ENCODE peak calls at places on chromosome 21, in nine cellular contexts. One of them, this sample, is unnamed.

GRCh38 chr21:38831526-38832467 is 26.1 kb downstream of the ETS2 start:
- DNase-seq in activated CD4-positive, alpha-beta T cell treated with anti-CD3 and anti-CD28 coated beads, Interleukin-2, amount 10 ng/mL, durations not matched to agents 7 days and 5 days: peak
- DNase-seq in lower lobe of right lung: peak
- DNase-seq in cardiac fibroblast: peak
- DNase-seq in NCI-H2081: no peak
- DNase-seq in WTC11: no peak
- DNase-seq in pancreas: no peak
- DNase-seq in tibial artery: peak
- DNase-seq in small intestine: peak
- DNase-seq in this sample: peak

GRCh38 chr21:20443558-20444155 is 554.6 kb upstream of the NCAM2 start:
- DNase-seq in cardiac fibroblast: no peak
- DNase-seq in small intestine: no peak
- DNase-seq in WTC11: no peak
- DNase-seq in pancreas: no peak
- DNase-seq in lower lobe of right lung: no peak
- DNase-seq in NCI-H2081: peak
- DNase-seq in activated CD4-positive, alpha-beta T cell treated with anti-CD3 and anti-CD28 coated beads, Interleukin-2, amount 10 ng/mL, durations not matched to agents 7 days and 5 days: no peak
- DNase-seq in tibial artery: no peak
- DNase-seq in this sample: no peak

GRCh38 chr21:35045539-35046222 is 3.4 kb downstream of the RUNX1 start:
- DNase-seq in NCI-H2081: no peak
- DNase-seq in small intestine: peak
- DNase-seq in WTC11: no peak
- DNase-seq in cardiac fibroblast: no peak
- DNase-seq in lower lobe of right lung: no peak
- DNase-seq in pancreas: no peak
- DNase-seq in activated CD4-positive, alpha-beta T cell treated with anti-CD3 and anti-CD28 coated beads, Interleukin-2, amount 10 ng/mL, durations not matched to agents 7 days and 5 days: peak
- DNase-seq in tibial artery: no peak
- DNase-seq in this sample: no peak

GRCh38 chr21:41521489-41522027 is 13.6 kb upstream of the TMPRSS2 start:
- DNase-seq in small intestine: no peak
- DNase-seq in cardiac fibroblast: no peak
- DNase-seq in lower lobe of right lung: no peak
- DNase-seq in WTC11: no peak
- DNase-seq in pancreas: no peak
- DNase-seq in activated CD4-positive, alpha-beta T cell treated with anti-CD3 and anti-CD28 coated beads, Interleukin-2, amount 10 ng/mL, durations not matched to agents 7 days and 5 days: no peak
- DNase-seq in NCI-H2081: no peak
- DNase-seq in tibial artery: no peak
- DNase-seq in this sample: peak

GRCh38 chr21:37780991-37781983 is 135.0 kb downstream of the KCNJ6 start:
- DNase-seq in WTC11: no peak
- DNase-seq in activated CD4-positive, alpha-beta T cell treated with anti-CD3 and anti-CD28 coated beads, Interleukin-2, amount 10 ng/mL, durations not matched to agents 7 days and 5 days: no peak
- DNase-seq in NCI-H2081: no peak
- DNase-seq in tibial artery: no peak
- DNase-seq in cardiac fibroblast: no peak
- DNase-seq in pancreas: no peak
- DNase-seq in lower lobe of right lung: no peak
- DNase-seq in small intestine: no peak
- DNase-seq in this sample: no peak

GRCh38 chr21:37561506-37561905 is 194.9 kb downstream of the DYRK1A start:
- DNase-seq in WTC11: no peak
- DNase-seq in small intestine: no peak
- DNase-seq in lower lobe of right lung: no peak
- DNase-seq in pancreas: no peak
- DNase-seq in activated CD4-positive, alpha-beta T cell treated with anti-CD3 and anti-CD28 coated beads, Interleukin-2, amount 10 ng/mL, durations not matched to agents 7 days and 5 days: no peak
- DNase-seq in cardiac fibroblast: no peak
- DNase-seq in tibial artery: no peak
- DNase-seq in NCI-H2081: no peak
- DNase-seq in this sample: no peak

GRCh38 chr21:28294046-28294445 is 698.6 kb downstream of the LTN1 start:
- DNase-seq in lower lobe of right lung: no peak
- DNase-seq in activated CD4-positive, alpha-beta T cell treated with anti-CD3 and anti-CD28 coated beads, Interleukin-2, amount 10 ng/mL, durations not matched to agents 7 days and 5 days: no peak
- DNase-seq in WTC11: no peak
- DNase-seq in pancreas: no peak
- DNase-seq in NCI-H2081: no peak
- DNase-seq in cardiac fibroblast: peak
- DNase-seq in tibial artery: no peak
- DNase-seq in small intestine: no peak
- DNase-seq in this sample: no peak

GRCh38 chr21:33360871-33361602 is 36.3 kb downstream of the IFNAR1 start:
- DNase-seq in lower lobe of right lung: peak
- DNase-seq in NCI-H2081: peak
- DNase-seq in cardiac fibroblast: peak
- DNase-seq in small intestine: peak
- DNase-seq in pancreas: peak
- DNase-seq in activated CD4-positive, alpha-beta T cell treated with anti-CD3 and anti-CD28 coated beads, Interleukin-2, amount 10 ng/mL, durations not matched to agents 7 days and 5 days: peak
- DNase-seq in tibial artery: peak
- DNase-seq in WTC11: peak
- DNase-seq in this sample: peak

GRCh38 chr21:14551741-14552140 is 5.6 kb upstream of the SAMSN1 start:
- DNase-seq in pancreas: no peak
- DNase-seq in activated CD4-positive, alpha-beta T cell treated with anti-CD3 and anti-CD28 coated beads, Interleukin-2, amount 10 ng/mL, durations not matched to agents 7 days and 5 days: no peak
- DNase-seq in small intestine: no peak
- DNase-seq in lower lobe of right lung: no peak
- DNase-seq in tibial artery: no peak
- DNase-seq in NCI-H2081: no peak
- DNase-seq in cardiac fibroblast: no peak
- DNase-seq in WTC11: no peak
- DNase-seq in this sample: no peak

GRCh38 chr21:39776589-39776988 is 31.6 kb downstream of the IGSF5 start:
- DNase-seq in NCI-H2081: no peak
- DNase-seq in pancreas: no peak
- DNase-seq in cardiac fibroblast: peak
- DNase-seq in tibial artery: no peak
- DNase-seq in WTC11: no peak
- DNase-seq in small intestine: no peak
- DNase-seq in lower lobe of right lung: no peak
- DNase-seq in activated CD4-positive, alpha-beta T cell treated with anti-CD3 and anti-CD28 coated beads, Interleukin-2, amount 10 ng/mL, durations not matched to agents 7 days and 5 days: no peak
- DNase-seq in this sample: no peak

GRCh38 chr21:46613391-46613790 is 8.5 kb upstream of the S100B start:
- DNase-seq in tibial artery: no peak
- DNase-seq in activated CD4-positive, alpha-beta T cell treated with anti-CD3 and anti-CD28 coated beads, Interleukin-2, amount 10 ng/mL, durations not matched to agents 7 days and 5 days: no peak
- DNase-seq in small intestine: no peak
- DNase-seq in NCI-H2081: no peak
- DNase-seq in pancreas: no peak
- DNase-seq in cardiac fibroblast: no peak
- DNase-seq in WTC11: no peak
- DNase-seq in lower lobe of right lung: no peak
- DNase-seq in this sample: no peak

GRCh38 chr21:37460196-37460595 is 93.6 kb downstream of the DYRK1A start:
- DNase-seq in tibial artery: no peak
- DNase-seq in activated CD4-positive, alpha-beta T cell treated with anti-CD3 and anti-CD28 coated beads, Interleukin-2, amount 10 ng/mL, durations not matched to agents 7 days and 5 days: no peak
- DNase-seq in small intestine: no peak
- DNase-seq in pancreas: no peak
- DNase-seq in NCI-H2081: no peak
- DNase-seq in WTC11: peak
- DNase-seq in cardiac fibroblast: no peak
- DNase-seq in lower lobe of right lung: no peak
- DNase-seq in this sample: no peak

GRCh38 chr21:34807881-34808568 is 139.2 kb downstream of the CLIC6 start:
- DNase-seq in tibial artery: peak
- DNase-seq in WTC11: no peak
- DNase-seq in NCI-H2081: no peak
- DNase-seq in activated CD4-positive, alpha-beta T cell treated with anti-CD3 and anti-CD28 coated beads, Interleukin-2, amount 10 ng/mL, durations not matched to agents 7 days and 5 days: peak
- DNase-seq in small intestine: no peak
- DNase-seq in lower lobe of right lung: peak
- DNase-seq in cardiac fibroblast: peak
- DNase-seq in pancreas: no peak
- DNase-seq in this sample: no peak

GRCh38 chr21:31720739-31721138 is 11.2 kb downstream of the SCAF4 start:
- DNase-seq in activated CD4-positive, alpha-beta T cell treated with anti-CD3 and anti-CD28 coated beads, Interleukin-2, amount 10 ng/mL, durations not matched to agents 7 days and 5 days: no peak
- DNase-seq in NCI-H2081: no peak
- DNase-seq in small intestine: no peak
- DNase-seq in tibial artery: no peak
- DNase-seq in pancreas: no peak
- DNase-seq in WTC11: no peak
- DNase-seq in lower lobe of right lung: no peak
- DNase-seq in cardiac fibroblast: no peak
- DNase-seq in this sample: no peak

GRCh38 chr21:42479582-42479981 is 16.4 kb downstream of the RSPH1 start:
- DNase-seq in WTC11: no peak
- DNase-seq in small intestine: no peak
- DNase-seq in activated CD4-positive, alpha-beta T cell treated with anti-CD3 and anti-CD28 coated beads, Interleukin-2, amount 10 ng/mL, durations not matched to agents 7 days and 5 days: no peak
- DNase-seq in lower lobe of right lung: no peak
- DNase-seq in pancreas: no peak
- DNase-seq in tibial artery: no peak
- DNase-seq in NCI-H2081: no peak
- DNase-seq in cardiac fibroblast: no peak
- DNase-seq in this sample: no peak

GRCh38 chr21:41772351-41773080 is 5.7 kb upstream of the RIPK4 start:
- DNase-seq in WTC11: peak
- DNase-seq in small intestine: no peak
- DNase-seq in pancreas: no peak
- DNase-seq in cardiac fibroblast: no peak
- DNase-seq in NCI-H2081: no peak
- DNase-seq in lower lobe of right lung: no peak
- DNase-seq in activated CD4-positive, alpha-beta T cell treated with anti-CD3 and anti-CD28 coated beads, Interleukin-2, amount 10 ng/mL, durations not matched to agents 7 days and 5 days: no peak
- DNase-seq in tibial artery: no peak
- DNase-seq in this sample: no peak

GRCh38 chr21:44925027-44925755 is 4.5 kb upstream of the ITGB2 start:
- DNase-seq in WTC11: no peak
- DNase-seq in pancreas: no peak
- DNase-seq in NCI-H2081: no peak
- DNase-seq in small intestine: no peak
- DNase-seq in tibial artery: no peak
- DNase-seq in activated CD4-positive, alpha-beta T cell treated with anti-CD3 and anti-CD28 coated beads, Interleukin-2, amount 10 ng/mL, durations not matched to agents 7 days and 5 days: peak
- DNase-seq in lower lobe of right lung: peak
- DNase-seq in cardiac fibroblast: peak
- DNase-seq in this sample: no peak

GRCh38 chr21:36835383-36835795 is 131.1 kb downstream of the HLCS start:
- DNase-seq in tibial artery: no peak
- DNase-seq in WTC11: no peak
- DNase-seq in activated CD4-positive, alpha-beta T cell treated with anti-CD3 and anti-CD28 coated beads, Interleukin-2, amount 10 ng/mL, durations not matched to agents 7 days and 5 days: no peak
- DNase-seq in pancreas: no peak
- DNase-seq in lower lobe of right lung: no peak
- DNase-seq in cardiac fibroblast: no peak
- DNase-seq in small intestine: peak
- DNase-seq in NCI-H2081: no peak
- DNase-seq in this sample: peak

This sample was measured in transverse colon.